ENCODE peak calls at places on chromosomes 7 and 10, in nine cellular contexts. I is NCI-H1436 treated with DMSO at 0.1 percent for 48 hours, E is heart left ventricle, J is myocyte, S is ureter, Y is activated T-cell treated with anti-CD3 and anti-CD28 coated beads for 48 hours, Q is kidney glomerular epithelial cell, X is M059J, D is H1. R is an unnamed sample.

GRCh38 chr7:157595086-157595855 is 258.5 kb downstream of the DNAJB6 start:
- DNase-seq in J (no peak), I (no peak), Y (no peak), Q (no peak), X (no peak), D (no peak), E (no peak), S (no peak), R (no peak)

GRCh38 chr10:13977861-13978843 is 352.6 kb downstream of the FRMD4A start:
- DNase-seq in J (peak; percentile 80), X (peak; percentile 81), I (no peak), E (no peak), S (no peak), Q (no peak), D (no peak), Y (no peak), R (no peak)

GRCh38 chr10:84540617-84541288 is 212.4 kb downstream of the CCSER2 start:
- DNase-seq in J (peak; percentile 30), E (peak; percentile 65), X (peak; percentile 53), S (peak; percentile 56), I (no peak), Y (peak; percentile 69), D (peak; percentile 95), Q (peak; percentile 40), R (peak; percentile 56)

GRCh38 chr10:27745719-27746363 is at the start of gene MKX:
- DNase-seq in Q (no peak), X (no peak), J (peak; percentile 52), E (peak; percentile 20), D (peak; percentile 93), S (no peak), I (no peak), Y (peak; percentile 18), R (peak; percentile 40)

GRCh38 chr7:37349979-37350590 is 98.6 kb downstream of the ELMO1 start:
- DNase-seq in S (no peak), Q (no peak), D (no peak), E (no peak), Y (no peak), X (no peak), J (no peak), I (no peak), R (no peak)

GRCh38 chr7:55405856-55406541 is 40.9 kb downstream of the LANCL2 start:
- DNase-seq in X (no peak), Q (no peak), J (no peak), I (no peak), Y (no peak), S (no peak), E (no peak), D (no peak), R (no peak)

GRCh38 chr10:59803714-59804113 is 50.5 kb upstream of the MRLN start:
- DNase-seq in E (no peak), X (no peak), J (no peak), Q (no peak), D (no peak), Y (no peak), S (no peak), I (no peak), R (no peak)

GRCh38 chr7:10973942-10974716 is 457 bp downstream of the PHF14 start:
- DNase-seq in I (no peak), Y (peak; percentile 20), E (peak; percentile 40), S (no peak), Q (peak; percentile 25), D (no peak), J (peak; percentile 54), X (peak; percentile 49), R (no peak)

GRCh38 chr7:150335101-150335773 is 6.2 kb downstream of the RARRES2 start:
- DNase-seq in S (no peak), Y (no peak), X (peak; percentile 77), D (no peak), Q (no peak), E (no peak), I (no peak), J (peak; percentile 62), R (no peak)

GRCh38 chr7:111029574-111030357 is 61.2 kb upstream of the LRRN3 start:
- DNase-seq in D (no peak), S (no peak), J (peak; percentile 47), Q (no peak), X (peak; percentile 10), E (no peak), Y (no peak), I (no peak), R (no peak)

GRCh38 chr10:93915603-93916002 is 21.8 kb downstream of the SLC35G1 start:
- DNase-seq in J (no peak), Y (no peak), E (no peak), D (no peak), S (no peak), X (no peak), I (no peak), Q (no peak), R (no peak)

GRCh38 chr7:159031135-159031701 is 113.4 kb downstream of the VIPR2 start:
- DNase-seq in I (no peak), J (no peak), X (no peak), S (peak; percentile 51), Y (no peak), Q (no peak), D (peak; percentile 65), E (peak; percentile 75), R (no peak)

GRCh38 chr7:129238546-129238945 is 13.7 kb downstream of the AHCYL2 start:
- DNase-seq in D (no peak), J (peak; percentile 41), X (no peak), Y (no peak), Q (no peak), I (no peak), S (no peak), E (no peak), R (no peak)

GRCh38 chr10:30819306-30820190 is 190.0 kb upstream of the LYZL2 start:
- DNase-seq in Y (no peak), E (no peak), X (no peak), Q (no peak), D (no peak), I (no peak), S (no peak), J (no peak), R (no peak)

GRCh38 chr7:8435120-8435519 is 1.7 kb downstream of the NXPH1 start:
- DNase-seq in S (no peak), J (no peak), Y (no peak), Q (no peak), X (no peak), D (peak; percentile 74), E (no peak), I (no peak), R (no peak)

GRCh38 chr7:129317450-129317849 is 92.6 kb downstream of the AHCYL2 start:
- DNase-seq in X (no peak), I (no peak), Y (no peak), Q (no peak), S (no peak), D (no peak), J (no peak), E (no peak), R (no peak)

GRCh38 chr7:111184960-111185359 is 94.0 kb downstream of the LRRN3 start:
- DNase-seq in X (no peak), S (no peak), E (no peak), D (no peak), Y (no peak), I (no peak), Q (no peak), J (peak; percentile 3), R (no peak)

GRCh38 chr7:108561047-108561619 is 8.4 kb downstream of the THAP5 start:
- DNase-seq in X (peak; percentile 24), Q (no peak), J (peak; percentile 76), S (no peak), D (no peak), E (no peak), I (no peak), Y (no peak), R (no peak)

GRCh38 chr7:104039363-104039762 is 49.9 kb upstream of the RELN start:
- DNase-seq in D (no peak), I (no peak), J (no peak), E (no peak), S (no peak), Q (no peak), X (no peak), Y (no peak), R (no peak)

GRCh38 chr10:93745411-93746065 is 12.2 kb upstream of the LGI1 start:
- DNase-seq in I (no peak), X (peak; percentile 51), J (peak; percentile 55), E (peak; percentile 24), Y (no peak), S (no peak), Q (no peak), D (peak; percentile 77), R (no peak)

GRCh38 chr10:110629680-110630191 is 14.4 kb upstream of the RBM20 start:
- DNase-seq in X (no peak), Q (peak; percentile 68), J (peak; percentile 84), I (peak; percentile 76), S (no peak), Y (no peak), D (no peak), E (no peak), R (no peak)

GRCh38 chr10:48506147-48506917 is 98.5 kb downstream of the ARHGAP22 start:
- DNase-seq in E (no peak), Q (no peak), X (peak; percentile 44), J (no peak), Y (no peak), I (no peak), D (peak; percentile 31), S (peak; percentile 42), R (no peak)